ENCODE peak calls at places on chromosomes 3 and 15, in six cellular contexts. One of them, this sample, is unnamed.

GRCh38 chr3:64730651-64731050 is 42.9 kb upstream of the ADAMTS9 start:
- DNase-seq in heart right ventricle: no peak
- DNase-seq in AG04450: no peak
- DNase-seq in omental fat pad: no peak
- DNase-seq in B cell: no peak
- DNase-seq in right lobe of liver: no peak
- DNase-seq in this sample: no peak

GRCh38 chr3:71583569-71584215 is at the start of gene FOXP1:
- DNase-seq in heart right ventricle: peak
- DNase-seq in AG04450: no peak
- DNase-seq in omental fat pad: no peak
- DNase-seq in B cell: peak
- DNase-seq in right lobe of liver: peak
- DNase-seq in this sample: peak

GRCh38 chr3:23961064-23961463 is 16.0 kb downstream of the NR1D2 start:
- DNase-seq in heart right ventricle: no peak
- DNase-seq in AG04450: no peak
- DNase-seq in omental fat pad: no peak
- DNase-seq in B cell: no peak
- DNase-seq in right lobe of liver: no peak
- DNase-seq in this sample: no peak

GRCh38 chr15:99631256-99631655 is 65.5 kb downstream of the MEF2A start:
- DNase-seq in heart right ventricle: no peak
- DNase-seq in AG04450: no peak
- DNase-seq in omental fat pad: no peak
- DNase-seq in B cell: peak
- DNase-seq in right lobe of liver: no peak
- DNase-seq in this sample: no peak

GRCh38 chr3:69108813-69109212 is 13.6 kb downstream of the LMOD3 start:
- DNase-seq in heart right ventricle: no peak
- DNase-seq in AG04450: no peak
- DNase-seq in omental fat pad: no peak
- DNase-seq in B cell: no peak
- DNase-seq in right lobe of liver: no peak
- DNase-seq in this sample: no peak

GRCh38 chr3:124741027-124741426 is 10.8 kb downstream of the UMPS start:
- DNase-seq in heart right ventricle: no peak
- DNase-seq in AG04450: no peak
- DNase-seq in omental fat pad: no peak
- DNase-seq in B cell: no peak
- DNase-seq in right lobe of liver: no peak
- DNase-seq in this sample: no peak

GRCh38 chr3:12832350-12833225 is 8.8 kb downstream of the RPL32 start:
- DNase-seq in heart right ventricle: no peak
- DNase-seq in AG04450: no peak
- DNase-seq in omental fat pad: no peak
- DNase-seq in B cell: no peak
- DNase-seq in right lobe of liver: no peak
- DNase-seq in this sample: no peak

GRCh38 chr3:30890907-30891306 is 3.6 kb downstream of the GADL1 start:
- DNase-seq in heart right ventricle: no peak
- DNase-seq in AG04450: no peak
- DNase-seq in omental fat pad: no peak
- DNase-seq in B cell: no peak
- DNase-seq in right lobe of liver: no peak
- DNase-seq in this sample: no peak

GRCh38 chr3:64266065-64266874 is 41.0 kb upstream of the PRICKLE2 start:
- DNase-seq in heart right ventricle: no peak
- DNase-seq in AG04450: peak
- DNase-seq in omental fat pad: peak
- DNase-seq in B cell: no peak
- DNase-seq in right lobe of liver: no peak
- DNase-seq in this sample: peak

GRCh38 chr3:43014216-43014615 is 35.1 kb downstream of the GASK1A start:
- DNase-seq in heart right ventricle: no peak
- DNase-seq in AG04450: no peak
- DNase-seq in omental fat pad: no peak
- DNase-seq in B cell: no peak
- DNase-seq in right lobe of liver: no peak
- DNase-seq in this sample: no peak

GRCh38 chr15:77474310-77474986 is 53.8 kb downstream of the HMG20A start:
- DNase-seq in heart right ventricle: no peak
- DNase-seq in AG04450: no peak
- DNase-seq in omental fat pad: no peak
- DNase-seq in B cell: no peak
- DNase-seq in right lobe of liver: no peak
- DNase-seq in this sample: no peak

GRCh38 chr15:63968700-63969099 is 77.6 kb downstream of the DAPK2 start:
- DNase-seq in heart right ventricle: no peak
- DNase-seq in AG04450: no peak
- DNase-seq in omental fat pad: no peak
- DNase-seq in B cell: no peak
- DNase-seq in right lobe of liver: no peak
- DNase-seq in this sample: no peak

GRCh38 chr3:60588806-60589205 is 662.4 kb downstream of the FHIT start:
- DNase-seq in heart right ventricle: no peak
- DNase-seq in AG04450: peak
- DNase-seq in omental fat pad: no peak
- DNase-seq in B cell: no peak
- DNase-seq in right lobe of liver: no peak
- DNase-seq in this sample: no peak

GRCh38 chr3:58073315-58074125 is 65.3 kb downstream of the FLNB start:
- DNase-seq in heart right ventricle: no peak
- DNase-seq in AG04450: no peak
- DNase-seq in omental fat pad: no peak
- DNase-seq in B cell: no peak
- DNase-seq in right lobe of liver: no peak
- DNase-seq in this sample: no peak

GRCh38 chr3:79257811-79258210 is 510.0 kb downstream of the ROBO1 start:
- DNase-seq in heart right ventricle: no peak
- DNase-seq in AG04450: no peak
- DNase-seq in omental fat pad: no peak
- DNase-seq in B cell: no peak
- DNase-seq in right lobe of liver: no peak
- DNase-seq in this sample: no peak

GRCh38 chr15:44738340-44738984 is 2.1 kb downstream of the TRIM69 start:
- DNase-seq in heart right ventricle: no peak
- DNase-seq in AG04450: peak
- DNase-seq in omental fat pad: no peak
- DNase-seq in B cell: peak
- DNase-seq in right lobe of liver: no peak
- DNase-seq in this sample: no peak

GRCh38 chr3:161914703-161915102 is 418.1 kb downstream of the OTOL1 start:
- DNase-seq in heart right ventricle: peak
- DNase-seq in AG04450: peak
- DNase-seq in omental fat pad: no peak
- DNase-seq in B cell: no peak
- DNase-seq in right lobe of liver: no peak
- DNase-seq in this sample: peak

GRCh38 chr3:107283948-107284347 is 93.3 kb upstream of the CCDC54 start:
- DNase-seq in heart right ventricle: no peak
- DNase-seq in AG04450: no peak
- DNase-seq in omental fat pad: no peak
- DNase-seq in B cell: no peak
- DNase-seq in right lobe of liver: no peak
- DNase-seq in this sample: no peak

GRCh38 chr3:79414821-79415220 is 353.0 kb downstream of the ROBO1 start:
- DNase-seq in heart right ventricle: no peak
- DNase-seq in AG04450: peak
- DNase-seq in omental fat pad: no peak
- DNase-seq in B cell: no peak
- DNase-seq in right lobe of liver: peak
- DNase-seq in this sample: peak

GRCh38 chr15:80492409-80492808 is 88.2 kb downstream of the ARNT2 start:
- DNase-seq in heart right ventricle: no peak
- DNase-seq in AG04450: no peak
- DNase-seq in omental fat pad: no peak
- DNase-seq in B cell: no peak
- DNase-seq in right lobe of liver: no peak
- DNase-seq in this sample: no peak

GRCh38 chr3:44375450-44375849 is 36.9 kb downstream of the TCAIM start:
- DNase-seq in heart right ventricle: no peak
- DNase-seq in AG04450: no peak
- DNase-seq in omental fat pad: no peak
- DNase-seq in B cell: no peak
- DNase-seq in right lobe of liver: no peak
- DNase-seq in this sample: no peak

GRCh38 chr3:124246949-124247348 is 255.0 kb upstream of the ROPN1 start:
- DNase-seq in heart right ventricle: no peak
- DNase-seq in AG04450: no peak
- DNase-seq in omental fat pad: no peak
- DNase-seq in B cell: no peak
- DNase-seq in right lobe of liver: peak
- DNase-seq in this sample: no peak

GRCh38 chr3:62036726-62037125 is 336.6 kb downstream of the FEZF2 start:
- DNase-seq in heart right ventricle: no peak
- DNase-seq in AG04450: no peak
- DNase-seq in omental fat pad: no peak
- DNase-seq in B cell: no peak
- DNase-seq in right lobe of liver: no peak
- DNase-seq in this sample: no peak

GRCh38 chr15:66838671-66839239 is 136.7 kb downstream of the SMAD6 start:
- DNase-seq in heart right ventricle: no peak
- DNase-seq in AG04450: no peak
- DNase-seq in omental fat pad: no peak
- DNase-seq in B cell: no peak
- DNase-seq in right lobe of liver: no peak
- DNase-seq in this sample: no peak
- TF ChIP-seq CTCF in heart right ventricle: peak
- TF ChIP-seq CTCF in AG04450: peak
- TF ChIP-seq CTCF in omental fat pad: no peak
- TF ChIP-seq CTCF in B cell: peak
- TF ChIP-seq CTCF in right lobe of liver: peak
- TF ChIP-seq CTCF in this sample: peak

GRCh38 chr3:132284756-132285619 is 32.2 kb upstream of the ACP3 start:
- DNase-seq in heart right ventricle: peak
- DNase-seq in AG04450: no peak
- DNase-seq in omental fat pad: no peak
- DNase-seq in B cell: no peak
- DNase-seq in right lobe of liver: no peak
- DNase-seq in this sample: no peak
- TF ChIP-seq CTCF in heart right ventricle: peak
- TF ChIP-seq CTCF in AG04450: no peak
- TF ChIP-seq CTCF in omental fat pad: no peak
- TF ChIP-seq CTCF in B cell: no peak
- TF ChIP-seq CTCF in right lobe of liver: no peak
- TF ChIP-seq CTCF in this sample: no peak

GRCh38 chr3:16720367-16720766 is 115.1 kb upstream of the DAZL start:
- DNase-seq in heart right ventricle: no peak
- DNase-seq in AG04450: no peak
- DNase-seq in omental fat pad: no peak
- DNase-seq in B cell: no peak
- DNase-seq in right lobe of liver: no peak
- DNase-seq in this sample: no peak

GRCh38 chr3:16724487-16724886 is 119.3 kb upstream of the DAZL start:
- DNase-seq in heart right ventricle: no peak
- DNase-seq in AG04450: no peak
- DNase-seq in omental fat pad: no peak
- DNase-seq in B cell: no peak
- DNase-seq in right lobe of liver: no peak
- DNase-seq in this sample: no peak

GRCh38 chr3:16719426-16719825 is 114.2 kb upstream of the DAZL start:
- DNase-seq in heart right ventricle: no peak
- DNase-seq in AG04450: no peak
- DNase-seq in omental fat pad: no peak
- DNase-seq in B cell: no peak
- DNase-seq in right lobe of liver: no peak
- DNase-seq in this sample: no peak

GRCh38 chr3:16721494-16721893 is 116.3 kb upstream of the DAZL start:
- DNase-seq in heart right ventricle: no peak
- DNase-seq in AG04450: no peak
- DNase-seq in omental fat pad: no peak
- DNase-seq in B cell: no peak
- DNase-seq in right lobe of liver: no peak
- DNase-seq in this sample: no peak

GRCh38 chr3:16723994-16724393 is 118.8 kb upstream of the DAZL start:
- DNase-seq in heart right ventricle: no peak
- DNase-seq in AG04450: no peak
- DNase-seq in omental fat pad: no peak
- DNase-seq in B cell: no peak
- DNase-seq in right lobe of liver: no peak
- DNase-seq in this sample: no peak
- TF ChIP-seq CTCF in heart right ventricle: peak
- TF ChIP-seq CTCF in AG04450: peak
- TF ChIP-seq CTCF in omental fat pad: no peak
- TF ChIP-seq CTCF in B cell: no peak
- TF ChIP-seq CTCF in right lobe of liver: no peak
- TF ChIP-seq CTCF in this sample: no peak

GRCh38 chr3:55441499-55441898 is 45.6 kb downstream of the WNT5A start:
- DNase-seq in heart right ventricle: no peak
- DNase-seq in AG04450: no peak
- DNase-seq in omental fat pad: no peak
- DNase-seq in B cell: no peak
- DNase-seq in right lobe of liver: no peak
- DNase-seq in this sample: no peak
- TF ChIP-seq CTCF in heart right ventricle: no peak
- TF ChIP-seq CTCF in AG04450: no peak
- TF ChIP-seq CTCF in omental fat pad: no peak
- TF ChIP-seq CTCF in B cell: no peak
- TF ChIP-seq CTCF in right lobe of liver: no peak
- TF ChIP-seq CTCF in this sample: no peak

GRCh38 chr15:48281674-48282073 is 49.6 kb upstream of the DUT start:
- DNase-seq in heart right ventricle: no peak
- DNase-seq in AG04450: peak
- DNase-seq in omental fat pad: no peak
- DNase-seq in B cell: no peak
- DNase-seq in right lobe of liver: no peak
- DNase-seq in this sample: no peak
- TF ChIP-seq CTCF in heart right ventricle: no peak
- TF ChIP-seq CTCF in AG04450: peak
- TF ChIP-seq CTCF in omental fat pad: no peak
- TF ChIP-seq CTCF in B cell: no peak
- TF ChIP-seq CTCF in right lobe of liver: no peak
- TF ChIP-seq CTCF in this sample: no peak

DNA sequence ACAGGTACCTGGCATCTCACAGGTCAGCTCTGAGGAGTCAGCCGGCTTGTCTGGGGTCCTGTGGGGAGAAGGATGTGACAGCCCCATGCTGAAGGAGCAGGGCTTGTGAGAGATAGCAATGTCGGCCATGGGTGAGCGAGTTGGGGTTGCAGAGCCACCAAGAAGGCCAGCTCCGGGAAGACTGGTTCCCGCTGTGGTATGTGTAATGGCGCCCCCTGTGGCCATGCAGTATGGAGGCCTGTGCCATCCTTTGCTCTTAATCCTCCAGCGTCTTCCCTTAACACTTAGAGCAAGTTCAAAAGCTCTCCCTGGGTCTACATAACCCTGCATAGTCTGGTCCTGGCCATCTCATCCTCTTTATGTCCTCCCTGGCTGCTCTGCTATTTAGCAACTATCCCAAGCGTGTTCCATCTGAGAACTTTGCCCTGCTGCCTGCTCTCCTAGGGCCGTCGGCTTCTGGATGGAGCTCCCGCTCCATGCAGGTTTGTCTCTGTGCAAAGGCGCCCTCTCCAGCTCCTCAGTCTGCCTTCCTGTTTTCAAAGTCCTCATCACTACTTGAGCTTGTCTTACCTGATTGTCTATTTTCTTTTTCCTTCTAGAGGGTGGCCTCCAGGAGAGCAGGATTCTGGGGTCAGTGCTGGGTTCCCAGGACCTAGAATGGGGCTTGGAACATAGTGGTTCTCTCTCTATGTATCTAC is 40.8 kb upstream of the IQCF6 start:
- DNase-seq in heart right ventricle: no peak
- DNase-seq in AG04450: no peak
- DNase-seq in omental fat pad: no peak
- DNase-seq in B cell: no peak
- DNase-seq in right lobe of liver: no peak
- DNase-seq in this sample: no peak
- TF ChIP-seq CTCF in heart right ventricle: no peak
- TF ChIP-seq CTCF in AG04450: no peak
- TF ChIP-seq CTCF in omental fat pad: no peak
- TF ChIP-seq CTCF in B cell: peak
- TF ChIP-seq CTCF in right lobe of liver: no peak
- TF ChIP-seq CTCF in this sample: no peak